ENCODE peak calls at places on chromosomes 13 and 19, in nine cellular contexts. One of them, this sample, is unnamed. For H3K36me3 and H3K27me3, the result is how much of the 10 kb centered on the place peaks cover.

GRCh38 chr19:37817180-37817911 is 38.0 kb upstream of the ZNF573 start:
- DNase-seq in prostate gland: peak
- DNase-seq in right atrium auricular region: peak
- DNase-seq in brain microvascular endothelial cell: peak
- DNase-seq in spleen: peak
- DNase-seq in uterus: peak
- DNase-seq in CD8-positive, alpha-beta memory T cell: peak
- DNase-seq in tibial artery: peak
- DNase-seq in IMR-90: peak
- DNase-seq in this sample: peak

GRCh38 chr13:66859934-66860867 is 369.9 kb downstream of the PCDH9 start:
- DNase-seq in prostate gland: no peak
- DNase-seq in right atrium auricular region: no peak
- DNase-seq in brain microvascular endothelial cell: no peak
- DNase-seq in spleen: no peak
- DNase-seq in uterus: no peak
- DNase-seq in CD8-positive, alpha-beta memory T cell: no peak
- DNase-seq in tibial artery: no peak
- DNase-seq in IMR-90: peak
- DNase-seq in this sample: no peak

GRCh38 chr13:52862358-52863206 is 14.1 kb upstream of the PCDH8 start:
- DNase-seq in prostate gland: no peak
- DNase-seq in right atrium auricular region: no peak
- DNase-seq in brain microvascular endothelial cell: no peak
- DNase-seq in spleen: no peak
- DNase-seq in uterus: no peak
- DNase-seq in CD8-positive, alpha-beta memory T cell: no peak
- DNase-seq in tibial artery: no peak
- DNase-seq in IMR-90: no peak
- DNase-seq in this sample: peak

GRCh38 chr19:17390665-17391370 is 3.2 kb downstream of the CCDC194 start:
- DNase-seq in prostate gland: peak
- DNase-seq in right atrium auricular region: peak
- DNase-seq in brain microvascular endothelial cell: peak
- DNase-seq in spleen: peak
- DNase-seq in uterus: peak
- DNase-seq in CD8-positive, alpha-beta memory T cell: peak
- DNase-seq in tibial artery: peak
- DNase-seq in IMR-90: peak
- DNase-seq in this sample: peak

GRCh38 chr13:21901772-21902708 is 231.2 kb downstream of the FGF9 start:
- DNase-seq in prostate gland: peak
- DNase-seq in right atrium auricular region: no peak
- DNase-seq in brain microvascular endothelial cell: no peak
- DNase-seq in spleen: no peak
- DNase-seq in uterus: peak
- DNase-seq in CD8-positive, alpha-beta memory T cell: no peak
- DNase-seq in tibial artery: no peak
- DNase-seq in IMR-90: peak
- DNase-seq in this sample: no peak

GRCh38 chr13:93169980-93170379 is 56.6 kb upstream of the GPC6 start:
- DNase-seq in prostate gland: no peak
- DNase-seq in right atrium auricular region: no peak
- DNase-seq in brain microvascular endothelial cell: peak
- DNase-seq in spleen: no peak
- DNase-seq in uterus: no peak
- DNase-seq in CD8-positive, alpha-beta memory T cell: no peak
- DNase-seq in tibial artery: no peak
- DNase-seq in IMR-90: peak
- DNase-seq in this sample: no peak

GRCh38 chr13:114043421-114044053 is 69.7 kb upstream of the C13orf46 start:
- DNase-seq in prostate gland: no peak
- DNase-seq in right atrium auricular region: peak
- DNase-seq in brain microvascular endothelial cell: peak
- DNase-seq in spleen: no peak
- DNase-seq in uterus: peak
- DNase-seq in CD8-positive, alpha-beta memory T cell: no peak
- DNase-seq in tibial artery: no peak
- DNase-seq in IMR-90: peak
- DNase-seq in this sample: peak

GRCh38 chr13:75263741-75264407 is 218.1 kb downstream of the TBC1D4 start:
- DNase-seq in prostate gland: no peak
- DNase-seq in right atrium auricular region: no peak
- DNase-seq in brain microvascular endothelial cell: no peak
- DNase-seq in spleen: no peak
- DNase-seq in uterus: no peak
- DNase-seq in CD8-positive, alpha-beta memory T cell: no peak
- DNase-seq in tibial artery: no peak
- DNase-seq in IMR-90: peak
- DNase-seq in this sample: no peak

GRCh38 chr13:85386424-85386823 is 412.8 kb downstream of the SLITRK6 start:
- DNase-seq in prostate gland: no peak
- DNase-seq in right atrium auricular region: no peak
- DNase-seq in brain microvascular endothelial cell: peak
- DNase-seq in spleen: no peak
- DNase-seq in uterus: no peak
- DNase-seq in CD8-positive, alpha-beta memory T cell: no peak
- DNase-seq in tibial artery: no peak
- DNase-seq in IMR-90: no peak
- DNase-seq in this sample: no peak

GRCh38 chr19:15828121-15828620 is 12.7 kb upstream of the OR10H1 start:
- DNase-seq in prostate gland: no peak
- DNase-seq in right atrium auricular region: no peak
- DNase-seq in brain microvascular endothelial cell: no peak
- DNase-seq in spleen: no peak
- DNase-seq in uterus: no peak
- DNase-seq in CD8-positive, alpha-beta memory T cell: no peak
- DNase-seq in tibial artery: no peak
- DNase-seq in IMR-90: no peak
- DNase-seq in this sample: no peak

GRCh38 chr19:1061987-1062386 is 5.0 kb upstream of the ARHGAP45 start:
- DNase-seq in prostate gland: no peak
- DNase-seq in right atrium auricular region: no peak
- DNase-seq in brain microvascular endothelial cell: no peak
- DNase-seq in spleen: peak
- DNase-seq in uterus: no peak
- DNase-seq in CD8-positive, alpha-beta memory T cell: no peak
- DNase-seq in tibial artery: no peak
- DNase-seq in IMR-90: no peak
- DNase-seq in this sample: no peak

GRCh38 chr19:12815088-12815487 is 8.7 kb downstream of the RNASEH2A start:
- DNase-seq in prostate gland: no peak
- DNase-seq in right atrium auricular region: no peak
- DNase-seq in brain microvascular endothelial cell: no peak
- DNase-seq in spleen: no peak
- DNase-seq in uterus: no peak
- DNase-seq in CD8-positive, alpha-beta memory T cell: no peak
- DNase-seq in tibial artery: no peak
- DNase-seq in IMR-90: no peak
- DNase-seq in this sample: no peak
- H3K36me3 ChIP-seq in prostate gland: under half
- H3K36me3 ChIP-seq in right atrium auricular region: under half
- H3K36me3 ChIP-seq in brain microvascular endothelial cell: under half
- H3K36me3 ChIP-seq in spleen: under half
- H3K36me3 ChIP-seq in uterus: under half
- H3K36me3 ChIP-seq in CD8-positive, alpha-beta memory T cell: under half
- H3K36me3 ChIP-seq in tibial artery: under half
- H3K36me3 ChIP-seq in IMR-90: under half
- H3K36me3 ChIP-seq in this sample: under half

DNA sequence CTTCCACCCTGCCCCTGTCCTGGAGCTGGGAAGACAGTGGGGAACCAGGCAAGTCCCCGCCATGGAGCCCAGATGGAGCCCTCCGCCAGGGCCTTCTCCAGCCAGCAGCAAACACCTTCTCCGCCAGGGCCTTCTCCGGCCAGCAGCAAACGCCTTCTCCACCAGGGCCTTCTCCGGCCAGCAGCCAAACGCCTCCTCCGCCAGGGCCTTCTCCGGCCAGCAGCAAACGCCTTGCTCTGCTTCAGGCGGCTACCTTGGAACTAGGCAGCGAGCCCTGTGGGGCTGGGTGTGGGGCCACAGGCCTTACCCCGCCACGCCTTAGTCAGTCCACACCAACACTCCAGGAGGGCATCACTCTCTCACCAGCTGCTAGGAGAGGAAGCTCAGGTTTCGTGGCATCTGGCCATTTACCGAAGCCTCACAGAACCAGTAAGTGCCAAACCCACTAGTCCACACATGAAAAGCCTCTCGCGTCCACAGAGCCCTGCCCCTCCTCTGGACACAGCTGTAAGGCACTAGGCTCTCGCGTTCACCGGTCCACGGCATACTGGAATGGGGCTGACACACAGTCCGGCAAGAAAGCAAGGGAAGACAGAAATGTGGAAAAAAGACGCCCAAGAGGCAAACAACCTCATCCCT is 41.0 kb downstream of the MLLT1 start:
- DNase-seq in prostate gland: peak
- DNase-seq in right atrium auricular region: no peak
- DNase-seq in brain microvascular endothelial cell: no peak
- DNase-seq in spleen: peak
- DNase-seq in uterus: peak
- DNase-seq in CD8-positive, alpha-beta memory T cell: no peak
- DNase-seq in tibial artery: no peak
- DNase-seq in IMR-90: peak
- DNase-seq in this sample: peak
- H3K4me3 ChIP-seq in prostate gland: no peak
- H3K4me3 ChIP-seq in right atrium auricular region: peak
- H3K4me3 ChIP-seq in brain microvascular endothelial cell: no peak
- H3K4me3 ChIP-seq in spleen: no peak
- H3K4me3 ChIP-seq in uterus: no peak
- H3K4me3 ChIP-seq in CD8-positive, alpha-beta memory T cell: no peak
- H3K4me3 ChIP-seq in tibial artery: no peak
- H3K4me3 ChIP-seq in IMR-90: no peak
- H3K4me3 ChIP-seq in this sample: no peak

GRCh38 chr19:46112527-46112926 is 12.0 kb downstream of the IGFL3 start:
- DNase-seq in prostate gland: no peak
- DNase-seq in right atrium auricular region: no peak
- DNase-seq in brain microvascular endothelial cell: no peak
- DNase-seq in spleen: no peak
- DNase-seq in uterus: no peak
- DNase-seq in CD8-positive, alpha-beta memory T cell: no peak
- DNase-seq in tibial artery: no peak
- DNase-seq in IMR-90: no peak
- DNase-seq in this sample: no peak

GRCh38 chr19:46111376-46111775 is 13.1 kb downstream of the IGFL3 start:
- DNase-seq in prostate gland: no peak
- DNase-seq in right atrium auricular region: no peak
- DNase-seq in brain microvascular endothelial cell: no peak
- DNase-seq in spleen: no peak
- DNase-seq in uterus: no peak
- DNase-seq in CD8-positive, alpha-beta memory T cell: no peak
- DNase-seq in tibial artery: no peak
- DNase-seq in IMR-90: no peak
- DNase-seq in this sample: no peak

GRCh38 chr19:46109876-46110275 is 14.6 kb downstream of the IGFL3 start:
- DNase-seq in prostate gland: no peak
- DNase-seq in right atrium auricular region: no peak
- DNase-seq in brain microvascular endothelial cell: no peak
- DNase-seq in spleen: no peak
- DNase-seq in uterus: no peak
- DNase-seq in CD8-positive, alpha-beta memory T cell: no peak
- DNase-seq in tibial artery: no peak
- DNase-seq in IMR-90: no peak
- DNase-seq in this sample: no peak

DNA sequence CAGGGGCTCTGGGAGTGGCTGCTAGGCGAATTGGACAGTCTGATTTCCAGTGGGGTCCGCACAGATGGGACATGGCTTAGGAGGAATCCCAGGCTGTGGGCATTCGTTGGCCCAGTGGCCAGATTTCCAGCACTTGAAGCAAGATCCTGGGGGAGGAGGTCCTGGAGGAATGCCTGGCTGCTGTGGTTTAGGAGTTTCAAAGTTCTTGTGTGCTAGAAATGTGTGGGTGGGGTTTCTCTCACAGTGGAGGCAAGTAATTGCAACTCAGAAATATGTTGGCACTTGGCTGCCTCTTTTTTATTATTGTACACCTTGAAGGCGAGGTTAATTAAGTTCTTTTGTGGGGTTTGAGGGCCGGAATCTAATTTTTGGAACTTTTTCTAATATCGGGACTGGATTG is 17.1 kb downstream of the IGFL3 start:
- DNase-seq in prostate gland: no peak
- DNase-seq in right atrium auricular region: no peak
- DNase-seq in brain microvascular endothelial cell: no peak
- DNase-seq in spleen: no peak
- DNase-seq in uterus: no peak
- DNase-seq in CD8-positive, alpha-beta memory T cell: no peak
- DNase-seq in tibial artery: no peak
- DNase-seq in IMR-90: peak
- DNase-seq in this sample: no peak
- H3K27me3 ChIP-seq in prostate gland: under half
- H3K27me3 ChIP-seq in right atrium auricular region: under half
- H3K27me3 ChIP-seq in brain microvascular endothelial cell: under half
- H3K27me3 ChIP-seq in spleen: under half
- H3K27me3 ChIP-seq in uterus: under half
- H3K27me3 ChIP-seq in CD8-positive, alpha-beta memory T cell: under half
- H3K27me3 ChIP-seq in tibial artery: under half
- H3K27me3 ChIP-seq in IMR-90: under half
- H3K27me3 ChIP-seq in this sample: under half

DNA sequence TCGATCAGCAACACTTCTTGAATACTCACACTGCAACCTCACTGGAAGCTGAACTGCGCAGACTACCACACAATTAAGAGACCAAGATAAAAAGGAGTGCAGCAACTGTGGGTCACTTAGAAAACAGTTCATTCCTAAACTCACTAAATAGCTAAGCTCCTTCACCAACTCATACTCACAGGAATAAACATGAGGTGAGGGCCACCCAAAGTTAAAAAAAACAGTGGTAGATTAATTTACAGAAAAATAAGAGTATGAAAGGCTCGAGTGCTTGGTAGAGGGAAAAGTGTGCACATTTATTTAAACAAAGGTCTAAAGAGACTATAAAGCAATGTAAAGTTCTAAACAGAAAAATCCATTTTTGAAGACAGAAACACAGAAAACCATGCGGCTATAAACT is 7.6 kb downstream of the ANKRD10 start:
- DNase-seq in prostate gland: no peak
- DNase-seq in right atrium auricular region: no peak
- DNase-seq in brain microvascular endothelial cell: no peak
- DNase-seq in spleen: no peak
- DNase-seq in uterus: no peak
- DNase-seq in CD8-positive, alpha-beta memory T cell: no peak
- DNase-seq in tibial artery: no peak
- DNase-seq in IMR-90: no peak
- DNase-seq in this sample: no peak
- H3K36me3 ChIP-seq in prostate gland: under half
- H3K36me3 ChIP-seq in right atrium auricular region: under half
- H3K36me3 ChIP-seq in brain microvascular endothelial cell: under half
- H3K36me3 ChIP-seq in spleen: half or more
- H3K36me3 ChIP-seq in uterus: under half
- H3K36me3 ChIP-seq in CD8-positive, alpha-beta memory T cell: under half
- H3K36me3 ChIP-seq in tibial artery: under half
- H3K36me3 ChIP-seq in IMR-90: under half
- H3K36me3 ChIP-seq in this sample: under half

DNA sequence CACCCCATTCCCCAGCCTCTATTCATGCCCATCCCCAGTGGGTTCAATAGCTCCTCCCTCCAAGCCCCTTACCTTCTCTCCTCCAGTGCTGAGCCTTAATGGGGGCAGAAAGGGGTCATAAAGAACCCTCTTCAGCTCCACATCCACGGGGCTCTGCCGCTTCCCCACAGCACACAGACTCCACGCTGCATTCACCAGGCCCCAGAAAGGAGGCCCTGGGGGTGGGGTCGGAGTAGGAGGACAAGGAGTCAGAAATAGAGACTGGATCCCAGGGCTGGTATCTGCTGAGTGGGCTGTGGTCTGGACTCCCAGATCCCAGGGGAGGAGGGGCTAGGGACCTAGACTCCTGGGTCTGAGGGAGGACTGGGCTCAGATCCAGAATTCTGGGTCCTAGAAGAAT is 1.6 kb downstream of the CA11 start:
- DNase-seq in prostate gland: no peak
- DNase-seq in right atrium auricular region: no peak
- DNase-seq in brain microvascular endothelial cell: no peak
- DNase-seq in spleen: no peak
- DNase-seq in uterus: no peak
- DNase-seq in CD8-positive, alpha-beta memory T cell: no peak
- DNase-seq in tibial artery: no peak
- DNase-seq in IMR-90: no peak
- DNase-seq in this sample: peak
- H3K4me3 ChIP-seq in prostate gland: no peak
- H3K4me3 ChIP-seq in right atrium auricular region: no peak
- H3K4me3 ChIP-seq in brain microvascular endothelial cell: no peak
- H3K4me3 ChIP-seq in spleen: peak
- H3K4me3 ChIP-seq in uterus: no peak
- H3K4me3 ChIP-seq in CD8-positive, alpha-beta memory T cell: no peak
- H3K4me3 ChIP-seq in tibial artery: peak
- H3K4me3 ChIP-seq in IMR-90: no peak
- H3K4me3 ChIP-seq in this sample: peak

This sample was measured in H7.